ENCODE peak calls at places on chromosomes 11 and 22, in four cellular contexts. Y, H, S and O are unnamed samples.

GRCh38 chr22:26031641-26032040 is 137.6 kb upstream of the SEZ6L start:
- DNase-seq in Y (no peak), H (no peak), S (no peak), O (no peak)

GRCh38 chr11:47848636-47849155 is 546 bp upstream of the NUP160 start:
- DNase-seq in Y (no peak), H (no peak), S (no peak), O (no peak)

GRCh38 chr11:5624489-5625278 is at the start of gene TRIM34:
- DNase-seq in Y (peak), H (no peak), S (peak), O (peak)

GRCh38 chr11:65506770-65507485 is 8.1 kb downstream of the MALAT1 start:
- DNase-seq in Y (no peak), H (no peak), S (no peak), O (no peak)

GRCh38 chr22:38032681-38033521 is 24.3 kb upstream of the PICK1 start:
- DNase-seq in Y (peak), H (peak), S (peak), O (no peak)

GRCh38 chr22:44307509-44308169 is 5.1 kb downstream of the SHISAL1 start:
- DNase-seq in Y (no peak), H (no peak), S (no peak), O (no peak)

GRCh38 chr22:37626144-37626543 is 13.3 kb upstream of the SH3BP1 start:
- DNase-seq in Y (no peak), H (no peak), S (no peak), O (no peak)

GRCh38 chr11:9601041-9601875 is 27.8 kb downstream of the WEE1 start:
- DNase-seq in Y (no peak), H (no peak), S (no peak), O (peak)

GRCh38 chr11:45105233-45105992 is 41.0 kb upstream of the PRDM11 start:
- DNase-seq in Y (peak), H (peak), S (peak), O (peak)
- TF ChIP-seq ESRRA in Y (no peak), H (no peak), S (no peak), O (no peak)

DNA sequence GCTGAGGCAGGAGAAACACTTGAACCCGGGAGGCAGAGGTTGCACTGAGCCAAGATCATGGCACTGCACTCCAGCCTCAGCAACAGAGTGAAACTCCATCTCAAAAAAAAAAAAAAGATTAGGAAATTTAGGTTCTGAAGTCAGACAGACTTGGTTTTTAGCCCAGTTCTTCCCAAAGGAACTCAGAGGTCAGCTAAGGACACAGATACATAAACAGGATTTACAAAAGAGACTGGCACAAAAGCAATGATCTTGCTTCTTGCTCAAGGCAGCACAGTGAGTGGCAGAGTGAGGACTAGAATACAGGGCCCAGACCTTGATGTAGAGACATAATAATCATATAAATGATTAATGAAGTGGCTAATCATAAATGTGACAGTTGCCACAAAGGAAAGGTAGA is 25.4 kb upstream of the RRAS2 start:
- DNase-seq in Y (no peak), H (no peak), S (no peak), O (no peak)
- TF ChIP-seq JUN in Y (no peak), H (no peak), S (no peak), O (no peak)

DNA sequence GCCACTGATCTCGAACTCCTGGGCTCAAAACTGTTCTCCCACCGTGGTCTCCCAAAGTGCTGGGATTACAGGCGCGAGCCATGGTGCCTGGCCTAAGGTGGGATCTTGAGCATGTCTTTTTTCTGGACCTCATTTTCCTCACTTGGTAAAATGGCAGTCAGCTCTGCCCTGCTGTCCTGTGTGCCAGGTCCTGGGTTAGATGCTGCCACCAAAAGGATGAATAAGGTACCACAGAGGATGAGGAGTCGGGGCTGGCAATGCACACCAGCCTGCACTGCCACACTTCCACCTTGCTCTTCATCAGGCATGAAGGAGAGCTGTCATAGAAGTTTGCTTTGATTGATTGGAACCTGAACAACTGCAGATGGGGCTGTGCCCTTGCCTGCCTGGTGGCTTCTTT is 32.3 kb downstream of the ACO2 start:
- DNase-seq in Y (peak), H (peak), S (no peak), O (no peak)
- TF ChIP-seq CTCF in Y (peak), H (peak), S (no peak), O (no peak)

DNA sequence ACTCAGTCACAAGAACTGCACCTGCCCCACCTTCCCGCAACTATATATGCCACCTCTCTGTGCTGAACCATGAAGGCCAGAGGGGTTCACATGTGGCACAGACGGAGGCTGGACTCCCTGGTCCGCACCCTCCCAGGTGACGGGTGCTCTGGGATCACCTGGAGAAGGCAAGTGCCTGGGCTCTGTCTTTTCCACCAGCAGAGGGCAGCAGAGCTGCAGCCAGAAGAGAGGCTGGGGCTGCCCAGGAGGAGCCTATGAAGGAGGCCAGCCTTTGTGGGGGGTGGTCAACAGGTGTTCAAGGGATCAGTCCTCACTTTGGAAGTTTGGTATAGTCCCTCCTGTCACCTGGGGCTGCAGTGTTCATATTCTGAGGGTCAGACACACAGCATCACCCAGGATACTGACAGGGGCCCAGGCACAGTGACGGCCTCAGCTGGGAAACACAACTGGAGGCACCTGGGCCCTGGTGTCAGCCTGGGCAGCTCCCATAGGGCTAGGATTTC is 39.2 kb upstream of the IGLL5 start:
- DNase-seq in Y (peak), H (peak), S (peak), O (peak)
- TF ChIP-seq ESRRA in Y (no peak), H (no peak), S (no peak), O (no peak)

GRCh38 chr11:45655347-45655756 is 10.1 kb downstream of the CHST1 start:
- DNase-seq in Y (peak), H (peak), S (peak), O (peak)
- TF ChIP-seq JUN in Y (no peak), H (no peak), S (no peak), O (no peak)

GRCh38 chr11:95072948-95073347 is 6.2 kb downstream of the SRSF8 start:
- DNase-seq in Y (no peak), H (no peak), S (no peak), O (no peak)

GRCh38 chr11:95081010-95081409 is 8.6 kb upstream of the ENDOD1 start:
- DNase-seq in Y (no peak), H (no peak), S (no peak), O (no peak)

GRCh38 chr11:95074806-95075563 is 8.3 kb downstream of the SRSF8 start:
- DNase-seq in Y (no peak), H (no peak), S (no peak), O (no peak)

GRCh38 chr11:95078526-95078925 is 11.1 kb upstream of the ENDOD1 start:
- DNase-seq in Y (no peak), H (no peak), S (no peak), O (no peak)

GRCh38 chr11:95076416-95076815 is 9.7 kb downstream of the SRSF8 start:
- DNase-seq in Y (peak), H (no peak), S (no peak), O (no peak)
- TF ChIP-seq CTCF in Y (no peak), H (no peak), S (no peak), O (no peak)

DNA sequence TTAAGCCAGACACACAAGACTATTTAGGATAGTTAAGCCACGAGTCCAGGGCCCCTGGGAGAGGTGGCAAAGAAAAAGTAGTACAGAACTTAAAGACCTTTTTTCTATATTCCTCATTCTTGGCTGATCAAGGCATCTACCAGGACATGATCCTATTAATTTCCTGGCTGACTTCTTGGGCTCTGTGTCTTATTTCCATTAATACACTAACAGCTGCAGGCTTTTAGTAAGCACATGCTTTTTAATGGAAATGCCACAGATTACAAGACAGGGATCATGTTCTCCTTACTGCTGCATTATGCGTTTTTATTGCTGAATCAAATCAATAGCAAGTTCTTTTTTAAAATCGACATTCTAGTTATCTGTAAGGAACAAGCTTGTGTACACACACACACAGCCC is 35.2 kb downstream of the BTG4 start:
- DNase-seq in Y (no peak), H (no peak), S (no peak), O (no peak)
- TF ChIP-seq ESRRA in Y (no peak), H (no peak), S (no peak), O (no peak)

DNA sequence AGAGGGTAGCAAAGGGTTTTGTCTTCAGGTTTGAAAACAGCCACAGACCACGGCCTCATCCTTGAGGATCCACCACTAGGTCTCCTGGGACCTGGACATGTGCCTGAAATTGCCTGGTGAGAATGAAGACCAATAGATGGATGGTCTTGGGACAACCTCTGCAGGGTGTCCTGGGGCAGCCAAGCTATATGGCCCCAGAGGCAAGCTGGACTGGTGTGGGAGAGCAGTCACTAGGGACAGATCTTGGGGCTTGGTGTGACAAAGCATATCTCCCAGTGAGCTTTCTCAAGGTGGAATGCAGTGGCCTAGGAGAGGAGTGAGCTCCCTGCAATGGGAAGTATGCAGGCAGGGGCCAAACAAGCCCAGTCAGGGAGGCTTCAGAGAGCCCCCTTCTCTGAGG is 13.6 kb downstream of the P2RY6 start:
- DNase-seq in Y (no peak), H (no peak), S (no peak), O (no peak)
- TF ChIP-seq JUN in Y (no peak), H (no peak), S (no peak), O (no peak)

GRCh38 chr22:30424471-30425326 is 869 bp upstream of the MTFP1 start:
- DNase-seq in Y (peak), H (no peak), S (no peak), O (no peak)
- TF ChIP-seq CTCF in Y (no peak), H (no peak), S (peak), O (no peak)

GRCh38 chr11:108670381-108670930 is 5.6 kb downstream of the DDX10 start:
- DNase-seq in Y (no peak), H (no peak), S (no peak), O (no peak)
- TF ChIP-seq ESRRA in Y (no peak), H (no peak), S (no peak), O (no peak)